ENCODE peak calls at places on chromosomes 11 and 22, in eight cellular contexts. D is mucosa of descending colon; W is fibroblast of pulmonary artery; X is activated CD4-positive, alpha-beta T cell treated with anti-CD3 and anti-CD28 coated beads for 24 hours; U is effector memory CD4-positive, alpha-beta T cell; T is brain microvascular endothelial cell; E is iris pigment epithelial cell; K is T-helper 2 cell. S is an unnamed sample.
A peak's percentile ranks its signal among the peaks of the same experiment; 100 is the strongest.

GRCh38 chr11:33690290-33691050 is 10.2 kb downstream of the C11orf91 start:
- DNase-seq in K (no peak), T (peak; percentile 97), E (peak; percentile 98), W (peak; percentile 98), U (no peak), X (no peak), D (peak; percentile 66), S (peak; percentile 100)

GRCh38 chr11:35531246-35531645 is 5.8 kb upstream of the PAMR1 start:
- DNase-seq in U (no peak), X (no peak), K (no peak), W (peak; percentile 45), D (no peak), E (no peak), T (no peak), S (no peak)

GRCh38 chr22:48442663-48443062 is 1385.0 kb downstream of the BRD1 start:
- DNase-seq in K (no peak), E (no peak), T (no peak), W (no peak), D (no peak), U (no peak), X (no peak), S (no peak)

GRCh38 chr22:30871391-30872281 is 96.9 kb downstream of the MORC2 start:
- DNase-seq in E (no peak), U (no peak), X (no peak), D (peak; percentile 25), W (no peak), K (no peak), T (no peak), S (no peak)

GRCh38 chr11:46537121-46537520 is 56.7 kb downstream of the AMBRA1 start:
- DNase-seq in T (no peak), D (no peak), U (no peak), W (no peak), E (peak; percentile 26), X (no peak), K (no peak), S (peak; percentile 12)

GRCh38 chr11:92159931-92160330 is 64.7 kb upstream of the FAT3 start:
- DNase-seq in T (no peak), K (no peak), U (no peak), X (no peak), W (no peak), D (no peak), E (no peak), S (no peak)

GRCh38 chr22:45942344-45942743 is 34.6 kb downstream of the WNT7B start:
- DNase-seq in T (no peak), D (no peak), W (no peak), K (no peak), X (no peak), E (no peak), U (no peak), S (no peak)

GRCh38 chr22:19383292-19383691 is 48.2 kb downstream of the HIRA start:
- DNase-seq in X (no peak), E (no peak), D (no peak), W (no peak), T (no peak), K (no peak), U (no peak), S (no peak)

GRCh38 chr11:62614275-62614674 is 1.2 kb downstream of the ROM1 start:
- DNase-seq in T (no peak), E (no peak), W (no peak), U (no peak), K (no peak), X (peak; percentile 29), D (no peak), S (no peak)

GRCh38 chr11:75441804-75442132 is 8.8 kb upstream of the KLHL35 start:
- DNase-seq in U (no peak), T (no peak), X (no peak), K (no peak), W (no peak), D (peak; percentile 2), E (no peak), S (no peak)

GRCh38 chr22:20904008-20904979 is 12.9 kb upstream of the CRKL start:
- DNase-seq in K (no peak), E (peak; percentile 99), T (peak; percentile 87), W (peak; percentile 99), U (no peak), D (no peak), X (no peak), S (peak; percentile 95)

GRCh38 chr11:109583996-109584395 is 162.0 kb downstream of the C11orf87 start:
- DNase-seq in K (no peak), W (no peak), E (no peak), U (no peak), X (no peak), T (no peak), D (no peak), S (no peak)

GRCh38 chr11:94835571-94835970 is 67.4 kb downstream of the AMOTL1 start:
- DNase-seq in W (peak; percentile 30), D (no peak), K (no peak), E (peak; percentile 54), U (no peak), T (no peak), X (no peak), S (peak; percentile 9)

GRCh38 chr11:62000539-62001446 is 33.4 kb upstream of the FTH1 start:
- DNase-seq in D (peak; percentile 43), T (no peak), U (no peak), X (no peak), W (no peak), K (no peak), E (no peak), S (no peak)

GRCh38 chr11:128734439-128735224 is 40.8 kb downstream of the FLI1 start:
- DNase-seq in K (peak; percentile 57), U (no peak), X (no peak), D (peak; percentile 77), T (no peak), W (no peak), E (no peak), S (no peak)

GRCh38 chr11:120511116-120511803 is at the start of gene GRIK4:
- DNase-seq in K (peak; percentile 66), D (peak; percentile 83), X (peak; percentile 73), T (peak; percentile 56), E (peak; percentile 59), U (peak; percentile 12), W (peak; percentile 72), S (peak; percentile 38)

GRCh38 chr11:10451399-10452116 is 3.5 kb upstream of the AMPD3 start:
- DNase-seq in W (no peak), X (no peak), T (no peak), D (no peak), U (no peak), E (no peak), K (no peak), S (no peak)

GRCh38 chr11:114607753-114608459 is 12.3 kb upstream of the NXPE4 start:
- DNase-seq in T (no peak), E (no peak), W (peak; percentile 4), D (no peak), U (no peak), X (no peak), K (no peak), S (no peak)

GRCh38 chr11:122724520-122724919 is 69.0 kb downstream of the UBASH3B start:
- DNase-seq in W (peak; percentile 66), E (no peak), T (no peak), X (no peak), K (no peak), U (no peak), D (no peak), S (peak; percentile 44)

GRCh38 chr11:77705195-77705876 is 67.7 kb upstream of the CLNS1A start:
- DNase-seq in E (peak; percentile 66), X (no peak), K (peak; percentile 12), W (peak; percentile 74), D (no peak), T (peak; percentile 62), U (no peak), S (peak; percentile 12)

GRCh38 chr11:68082478-68082877 is 38.7 kb downstream of the CHKA start:
- DNase-seq in U (no peak), D (no peak), E (no peak), T (no peak), K (no peak), W (no peak), X (no peak), S (no peak)

GRCh38 chr11:134756811-134757540 is 344.9 kb upstream of the B3GAT1 start:
- DNase-seq in T (no peak), D (no peak), E (no peak), X (no peak), W (no peak), U (no peak), K (no peak), S (no peak)

GRCh38 chr11:77190331-77191075 is 62.5 kb downstream of the MYO7A start:
- DNase-seq in X (no peak), U (no peak), E (no peak), T (no peak), D (peak; percentile 41), W (no peak), K (no peak), S (no peak)

GRCh38 chr11:1327064-1327460 is 17.6 kb upstream of the TOLLIP start:
- DNase-seq in W (no peak), T (no peak), K (no peak), D (no peak), U (no peak), X (no peak), E (no peak), S (no peak)

S was measured in HFFc6.